ENCODE peak calls at places on chromosomes 7 and 10, in seven cellular contexts. X, T, B, A, H, K and E are unnamed samples.

GRCh38 chr7:101115215-101115614 is 11.7 kb upstream of the SERPINE1 start:
- DNase-seq in B (no peak), X (no peak), H (no peak), T (no peak), A (no peak), K (no peak), E (no peak)

GRCh38 chr7:44144426-44144967 is 3.4 kb upstream of the MYL7 start:
- DNase-seq in T (no peak), X (no peak), K (no peak), A (peak), H (no peak), B (no peak), E (no peak)

GRCh38 chr10:71769279-71769823 is 4.0 kb downstream of the VSIR start:
- DNase-seq in X (no peak), K (no peak), B (no peak), H (no peak), A (no peak), T (no peak), E (no peak)

GRCh38 chr7:5439209-5439571 is 15.6 kb upstream of the TNRC18 start:
- DNase-seq in B (no peak), H (no peak), K (no peak), X (no peak), T (no peak), A (no peak), E (no peak)

GRCh38 chr7:41624818-41625217 is 78.1 kb downstream of the INHBA start:
- DNase-seq in X (no peak), A (no peak), B (no peak), K (no peak), T (no peak), H (no peak), E (no peak)

GRCh38 chr10:63210611-63211196 is 77.6 kb downstream of the NRBF2 start:
- DNase-seq in B (no peak), X (no peak), T (no peak), H (no peak), A (no peak), K (no peak), E (no peak)

GRCh38 chr7:28684729-28685211 is 272.5 kb downstream of the CREB5 start:
- DNase-seq in A (no peak), K (no peak), X (no peak), T (no peak), B (no peak), H (no peak), E (no peak)

GRCh38 chr10:122019414-122019975 is 30.5 kb downstream of the TACC2 start:
- DNase-seq in K (no peak), X (no peak), A (peak), T (no peak), H (no peak), B (peak), E (peak)

GRCh38 chr7:66296001-66296521 is 90.9 kb downstream of the TPST1 start:
- DNase-seq in T (no peak), H (no peak), B (no peak), A (no peak), K (no peak), X (peak), E (no peak)

GRCh38 chr7:99422625-99423024 is 13.9 kb downstream of the BUD31 start:
- DNase-seq in B (no peak), K (no peak), H (no peak), T (no peak), X (no peak), A (no peak), E (no peak)

GRCh38 chr10:58950618-58951017 is 225.8 kb upstream of the PHYHIPL start:
- DNase-seq in K (no peak), B (no peak), H (no peak), A (no peak), X (no peak), T (peak), E (no peak)